ENCODE peak calls at places on chromosomes 7 and 10, in four cellular contexts. One of them, this sample, is unnamed.

GRCh38 chr10:6795571-6795970 is 215.5 kb upstream of the PRKCQ start:
- DNase-seq in HepG2: no peak
- DNase-seq in GM12878: no peak
- DNase-seq in K562: no peak
- DNase-seq in this sample: no peak

GRCh38 chr10:133212853-133213494 is 17.0 kb upstream of the UTF1 start:
- DNase-seq in K562: no peak
- DNase-seq in GM12878: no peak
- DNase-seq in HepG2: no peak
- DNase-seq in this sample: no peak

GRCh38 chr10:62803993-62804383 is 532 bp upstream of the ADO start:
- DNase-seq in K562: no peak
- DNase-seq in GM12878: no peak
- DNase-seq in HepG2: no peak
- DNase-seq in this sample: no peak

GRCh38 chr10:104077282-104078151 is 8.2 kb downstream of the COL17A1 start:
- DNase-seq in GM12878: no peak
- DNase-seq in HepG2: no peak
- DNase-seq in K562: no peak
- DNase-seq in this sample: no peak

GRCh38 chr7:134212576-134213546 is 85.7 kb downstream of the LRGUK start:
- DNase-seq in HepG2: no peak
- DNase-seq in GM12878: no peak
- DNase-seq in K562: no peak
- DNase-seq in this sample: peak

GRCh38 chr7:38796636-38797501 is 112.1 kb downstream of the VPS41 start:
- DNase-seq in GM12878: peak
- DNase-seq in K562: peak
- DNase-seq in HepG2: peak
- DNase-seq in this sample: peak

GRCh38 chr7:130515315-130516047 is 23.6 kb downstream of the MEST start:
- DNase-seq in GM12878: no peak
- DNase-seq in HepG2: no peak
- DNase-seq in K562: no peak
- DNase-seq in this sample: no peak

GRCh38 chr10:76025124-76025477 is 593.7 kb downstream of the LRMDA start:
- DNase-seq in HepG2: no peak
- DNase-seq in GM12878: no peak
- DNase-seq in K562: no peak
- DNase-seq in this sample: no peak

GRCh38 chr7:140084142-140084655 is 21.4 kb upstream of the PARP12 start:
- DNase-seq in K562: no peak
- DNase-seq in GM12878: no peak
- DNase-seq in HepG2: no peak
- DNase-seq in this sample: no peak

GRCh38 chr7:114933665-114934064 is 11.8 kb downstream of the MDFIC start:
- DNase-seq in GM12878: no peak
- DNase-seq in K562: no peak
- DNase-seq in HepG2: no peak
- DNase-seq in this sample: no peak

GRCh38 chr10:86960863-86961434 is 2.5 kb downstream of the SNCG start:
- DNase-seq in HepG2: no peak
- DNase-seq in GM12878: no peak
- DNase-seq in K562: no peak
- DNase-seq in this sample: no peak

GRCh38 chr10:47423476-47423875 is 39.4 kb upstream of the ZNF488 start:
- DNase-seq in GM12878: no peak
- DNase-seq in HepG2: no peak
- DNase-seq in K562: no peak
- DNase-seq in this sample: no peak

GRCh38 chr10:62437696-62438095 is 63.5 kb downstream of the ZNF365 start:
- DNase-seq in GM12878: no peak
- DNase-seq in K562: peak
- DNase-seq in HepG2: peak
- DNase-seq in this sample: peak

GRCh38 chr7:133431134-133431711 is 178.3 kb downstream of the EXOC4 start:
- DNase-seq in HepG2: no peak
- DNase-seq in K562: no peak
- DNase-seq in GM12878: no peak
- DNase-seq in this sample: no peak

GRCh38 chr7:86252406-86252805 is 391.3 kb upstream of the GRM3 start:
- DNase-seq in K562: no peak
- DNase-seq in HepG2: no peak
- DNase-seq in GM12878: no peak
- DNase-seq in this sample: no peak

DNA sequence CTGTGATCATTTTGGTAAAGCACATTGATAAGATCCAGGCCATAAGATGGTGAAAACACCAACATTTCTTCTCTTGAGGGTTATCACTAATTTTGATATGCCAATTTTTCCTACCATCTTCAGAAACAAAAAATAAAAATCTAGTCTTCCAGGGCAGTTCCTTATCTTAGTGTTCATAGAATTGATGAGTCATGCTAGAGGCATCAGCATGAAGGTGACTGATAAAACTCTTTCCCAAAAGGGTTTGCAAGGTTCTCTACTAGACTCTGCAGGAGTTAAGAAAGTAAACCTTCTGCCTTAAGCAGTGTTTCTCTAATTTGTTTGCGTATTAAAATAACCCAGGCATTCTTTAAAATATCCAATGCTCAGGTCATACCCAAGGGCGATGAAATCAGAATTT is 483.1 kb upstream of the CNTNAP2 start:
- DNase-seq in GM12878: no peak
- DNase-seq in K562: no peak
- DNase-seq in HepG2: no peak
- DNase-seq in this sample: no peak
- TF ChIP-seq CHD4 in GM12878: no peak
- TF ChIP-seq CHD4 in K562: no peak
- TF ChIP-seq CHD4 in HepG2: no peak
- TF ChIP-seq CHD4 in this sample: no peak

GRCh38 chr7:137873524-137873923 is 26.8 kb upstream of the DGKI start:
- DNase-seq in HepG2: no peak
- DNase-seq in K562: no peak
- DNase-seq in GM12878: no peak
- DNase-seq in this sample: no peak
- TF ChIP-seq CHD4 in HepG2: no peak
- TF ChIP-seq CHD4 in K562: no peak
- TF ChIP-seq CHD4 in GM12878: no peak
- TF ChIP-seq CHD4 in this sample: no peak

DNA sequence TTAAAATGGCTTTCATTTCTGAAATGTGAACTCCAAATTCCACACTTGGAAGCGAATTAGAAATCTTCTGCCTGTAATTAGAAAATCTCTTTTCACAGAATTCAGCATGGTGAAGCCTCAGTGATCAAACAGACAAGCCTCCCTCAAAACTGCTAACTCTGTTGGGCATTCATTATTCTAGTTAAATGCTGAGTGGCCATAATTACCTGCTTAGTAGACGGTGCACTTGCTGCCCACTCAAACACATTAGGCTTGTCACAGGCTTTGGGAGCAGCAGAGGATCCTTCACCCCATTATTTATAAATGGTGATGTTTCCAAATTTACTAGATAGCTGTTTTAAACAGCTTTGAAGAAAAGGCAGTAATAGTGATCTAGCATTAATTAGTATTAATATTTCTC is 177.2 kb upstream of the PCLO start:
- DNase-seq in HepG2: no peak
- DNase-seq in GM12878: no peak
- DNase-seq in K562: no peak
- DNase-seq in this sample: no peak
- TF ChIP-seq CHD4 in HepG2: no peak
- TF ChIP-seq CHD4 in GM12878: no peak
- TF ChIP-seq CHD4 in K562: no peak
- TF ChIP-seq CHD4 in this sample: no peak

DNA sequence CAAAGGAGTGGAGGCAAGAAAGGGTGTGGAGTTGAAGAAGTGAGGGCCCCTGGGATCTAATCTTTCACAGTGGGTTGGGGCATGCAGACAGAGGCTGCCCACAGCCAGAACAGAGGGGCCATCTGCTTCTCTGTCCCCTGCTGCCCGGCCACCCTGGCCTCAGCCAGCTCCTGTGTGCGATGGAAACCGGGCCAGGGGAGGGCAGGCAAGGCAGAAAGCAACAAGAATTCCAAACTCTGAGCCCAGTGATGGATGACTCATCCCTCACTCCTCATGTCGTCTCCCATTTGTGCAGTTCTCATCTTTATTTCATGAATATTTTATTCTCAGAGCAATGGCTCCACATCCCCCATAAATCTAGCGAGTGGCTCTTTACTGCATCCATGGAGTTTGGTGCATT is 757.1 kb downstream of the GRID1 start:
- DNase-seq in GM12878: no peak
- DNase-seq in K562: no peak
- DNase-seq in HepG2: no peak
- DNase-seq in this sample: no peak
- TF ChIP-seq CHD4 in GM12878: no peak
- TF ChIP-seq CHD4 in K562: no peak
- TF ChIP-seq CHD4 in HepG2: no peak
- TF ChIP-seq CHD4 in this sample: no peak